ENCODE peak calls at places on chromosomes 5 and 9, in four cellular contexts. F is B cell, S is mesothelial cell of epicardium, R is activated T-cell treated with anti-CD3 and anti-CD28 coated beads for 48 hours. E is an unnamed sample.

GRCh38 chr5:21143686-21144085 is 1155.7 kb upstream of the CDH18 start:
- DNase-seq in S (no peak), F (no peak), R (no peak), E (no peak)

GRCh38 chr5:149011084-149011483 is 51.8 kb downstream of the SH3TC2 start:
- DNase-seq in S (no peak), F (no peak), R (no peak), E (no peak)

GRCh38 chr5:125518169-125518568 is 771.7 kb upstream of the ZNF608 start:
- DNase-seq in F (no peak), R (no peak), S (no peak), E (no peak)

GRCh38 chr5:35010676-35011075 is 37.1 kb downstream of the AGXT2 start:
- DNase-seq in S (no peak), F (no peak), R (no peak), E (no peak)

GRCh38 chr9:37958154-37958553 is 54.2 kb upstream of the SLC25A51 start:
- DNase-seq in S (no peak), F (no peak), R (no peak), E (no peak)

GRCh38 chr5:19734706-19735240 is 253.2 kb downstream of the CDH18 start:
- DNase-seq in F (no peak), R (no peak), S (no peak), E (no peak)

GRCh38 chr5:43560128-43560527 is 3.3 kb upstream of the PAIP1 start:
- DNase-seq in F (no peak), R (no peak), S (no peak), E (no peak)

GRCh38 chr9:115015018-115015635 is 84.7 kb upstream of the TNFSF8 start:
- DNase-seq in F (no peak), S (peak), R (no peak), E (no peak)

GRCh38 chr5:155605898-155606297 is 592.3 kb downstream of the KIF4B start:
- DNase-seq in F (no peak), S (no peak), R (no peak), E (no peak)

GRCh38 chr9:16387382-16387781 is 483.1 kb downstream of the BNC2 start:
- DNase-seq in F (no peak), S (no peak), R (no peak), E (no peak)

GRCh38 chr5:139955053-139955605 is 88.0 kb downstream of the NRG2 start:
- DNase-seq in S (no peak), F (no peak), R (no peak), E (peak)

GRCh38 chr5:147452137-147452838 is 57.6 kb downstream of the DPYSL3 start:
- DNase-seq in R (no peak), S (no peak), F (no peak), E (no peak)

GRCh38 chr9:95024097-95024671 is 293.3 kb downstream of the FANCC start:
- DNase-seq in F (no peak), R (no peak), S (no peak), E (no peak)

GRCh38 chr9:71487046-71487445 is 281.3 kb downstream of the CEMIP2 start:
- DNase-seq in F (no peak), R (no peak), S (no peak), E (no peak)

GRCh38 chr9:134637241-134637640 is 4.4 kb upstream of the COL5A1 start:
- DNase-seq in S (no peak), F (no peak), R (no peak), E (no peak)

GRCh38 chr5:1131726-1132125 is 19.9 kb upstream of the SLC12A7 start:
- DNase-seq in F (no peak), S (no peak), R (no peak), E (no peak)

GRCh38 chr5:141430332-141431113 is at the start of gene PCDHGA12:
- DNase-seq in F (peak), S (no peak), R (no peak), E (peak)

E was measured in GM10248.